ENCODE peak calls at places on chromosomes 4 and X, in six cellular contexts. I is K562, P is GF-D8, C is Right ventricle myocardium superior, H is choroid plexus epithelial cell, A is adrenal gland. X is an unnamed sample.

GRCh38 chrX:109347618-109348017 is 134.3 kb downstream of the GUCY2F start:
- DNase-seq in I (no peak), P (no peak), C (no peak), H (peak; percentile 91), A (no peak), X (no peak)

GRCh38 chrX:153537526-153538295 is 20.3 kb downstream of the ATP2B3 start:
- DNase-seq in I (no peak), P (no peak), C (no peak), H (no peak), A (peak; percentile 81), X (no peak)

GRCh38 chrX:47380268-47380667 is 9.9 kb downstream of the ZNF157 start:
- DNase-seq in I (no peak), P (peak; percentile 53), C (peak; percentile 41), H (no peak), A (peak; percentile 6), X (no peak)

GRCh38 chrX:12309040-12309732 is 170.9 kb downstream of the FRMPD4 start:
- DNase-seq in I (no peak), P (no peak), C (no peak), H (no peak), A (no peak), X (no peak)

GRCh38 chr4:74447636-74448233 is 2.8 kb downstream of the AREG start:
- DNase-seq in I (no peak), P (no peak), C (no peak), H (peak; percentile 51), A (no peak), X (no peak)

GRCh38 chrX:38816158-38816557 is 14.9 kb downstream of the MID1IP1 start:
- DNase-seq in I (no peak), P (no peak), C (no peak), H (peak; percentile 22), A (no peak), X (no peak)

GRCh38 chr4:14878681-14879080 is 123.6 kb upstream of the CPEB2 start:
- DNase-seq in I (no peak), P (no peak), C (no peak), H (no peak), A (no peak), X (no peak)

GRCh38 chrX:111098874-111099273 is 2.9 kb downstream of the PAK3 start:
- DNase-seq in I (peak; percentile 60), P (no peak), C (peak; percentile 47), H (peak; percentile 4), A (peak; percentile 21), X (no peak)

GRCh38 chrX:31609130-31609529 is 537.3 kb upstream of the FTHL17 start:
- DNase-seq in I (no peak), P (no peak), C (no peak), H (peak; percentile 93), A (no peak), X (no peak)

GRCh38 chr4:8906991-8907595 is 35.5 kb upstream of the HMX1 start:
- DNase-seq in I (no peak), P (no peak), C (no peak), H (no peak), A (no peak), X (peak; percentile 84)

GRCh38 chr4:55032179-55032578 is 93.2 kb downstream of the KDR start:
- DNase-seq in I (no peak), P (no peak), C (no peak), H (no peak), A (no peak), X (no peak)

GRCh38 chr4:82401600-82401999 is 27.8 kb upstream of the HNRNPD start:
- DNase-seq in I (no peak), P (no peak), C (no peak), H (no peak), A (no peak), X (no peak)

GRCh38 chrX:42606591-42606990 is 171.4 kb downstream of the PPP1R2C start:
- DNase-seq in I (no peak), P (no peak), C (no peak), H (no peak), A (no peak), X (no peak)

GRCh38 chr4:123477804-123478209 is 81.2 kb downstream of the SPRY1 start:
- DNase-seq in I (no peak), P (peak; percentile 4), C (no peak), H (peak; percentile 72), A (peak; percentile 13), X (no peak)

GRCh38 chr4:183182873-183183725 is 84.0 kb downstream of the WWC2 start:
- DNase-seq in I (peak; percentile 85), P (no peak), C (peak; percentile 45), H (peak; percentile 90), A (peak; percentile 73), X (no peak)

GRCh38 chr4:166422475-166422874 is 549.4 kb downstream of the TLL1 start:
- DNase-seq in I (no peak), P (no peak), C (no peak), H (peak; percentile 78), A (no peak), X (no peak)

GRCh38 chr4:153481474-153481873 is 15.3 kb downstream of the TMEM131L start:
- DNase-seq in I (no peak), P (no peak), C (no peak), H (no peak), A (no peak), X (no peak)

GRCh38 chrX:155048997-155049619 is 21.8 kb downstream of the CMC4 start:
- DNase-seq in I (peak; percentile 80), P (no peak), C (no peak), H (peak; percentile 80), A (peak; percentile 71), X (no peak)

GRCh38 chr4:27027428-27027827 is 166.8 kb downstream of the STIM2 start:
- DNase-seq in I (no peak), P (no peak), C (no peak), H (no peak), A (no peak), X (no peak)

GRCh38 chrX:83508006-83508405 is at the start of gene POU3F4:
- DNase-seq in I (no peak), P (no peak), C (no peak), H (no peak), A (peak; percentile 2), X (no peak)

GRCh38 chr4:133320576-133321170 is 171.6 kb downstream of the PCDH10 start:
- DNase-seq in I (peak; percentile 25), P (no peak), C (no peak), H (peak; percentile 65), A (peak; percentile 11), X (no peak)

GRCh38 chr4:125115941-125116340 is 198.8 kb upstream of the FAT4 start:
- DNase-seq in I (no peak), P (no peak), C (no peak), H (peak; percentile 81), A (no peak), X (no peak)

GRCh38 chr4:165293061-165293460 is 34.4 kb upstream of the MSMO1 start:
- DNase-seq in I (no peak), P (no peak), C (no peak), H (no peak), A (no peak), X (no peak)

GRCh38 chr4:81135501-81135900 is 79.5 kb downstream of the PRKG2 start:
- DNase-seq in I (no peak), P (no peak), C (no peak), H (peak; percentile 22), A (no peak), X (no peak)

GRCh38 chr4:114727426-114727825 is 128.8 kb downstream of the UGT8 start:
- DNase-seq in I (no peak), P (no peak), C (no peak), H (peak; percentile 5), A (no peak), X (no peak)

GRCh38 chr4:9703391-9703790 is 78.0 kb upstream of the DRD5 start:
- DNase-seq in I (peak; percentile 73), P (peak; percentile 47), C (peak; percentile 60), H (peak; percentile 48), A (peak; percentile 54), X (no peak)

GRCh38 chrX:11629593-11630211 is 36.0 kb downstream of the ARHGAP6 start:
- DNase-seq in I (no peak), P (no peak), C (peak; percentile 41), H (peak; percentile 80), A (no peak), X (no peak)

GRCh38 chrX:128891554-128891953 is 631.7 kb downstream of the SMARCA1 start:
- DNase-seq in I (no peak), P (peak; percentile 4), C (no peak), H (no peak), A (no peak), X (no peak)

GRCh38 chr4:124910327-124910726 is 197.8 kb upstream of the ANKRD50 start:
- DNase-seq in I (no peak), P (no peak), C (no peak), H (no peak), A (no peak), X (no peak)

GRCh38 chrX:101160001-101160400 is 59.6 kb upstream of the DRP2 start:
- DNase-seq in I (no peak), P (no peak), C (no peak), H (no peak), A (no peak), X (no peak)

GRCh38 chr4:165301833-165302232 is 25.6 kb upstream of the MSMO1 start:
- DNase-seq in I (no peak), P (no peak), C (no peak), H (peak; percentile 75), A (no peak), X (no peak)

GRCh38 chrX:115957862-115958490 is 212.6 kb upstream of the AGTR2 start:
- DNase-seq in I (peak; percentile 11), P (no peak), C (no peak), H (no peak), A (no peak), X (no peak)

GRCh38 chrX:40867352-40867751 is 132.0 kb upstream of the MED14 start:
- DNase-seq in I (no peak), P (no peak), C (no peak), H (peak; percentile 82), A (peak; percentile 72), X (no peak)

GRCh38 chrX:20063716-20064351 is 52.9 kb downstream of the MAP7D2 start:
- DNase-seq in I (peak; percentile 20), P (no peak), C (no peak), H (no peak), A (no peak), X (no peak)